ENCODE peak calls at places on chromosomes 2 and 18, in four cellular contexts. E, C, Z and L are unnamed samples.

GRCh38 chr2:118310878-118311442 is 222.7 kb downstream of the INSIG2 start:
- DNase-seq in E (no peak), C (peak), Z (no peak), L (no peak)

GRCh38 chr2:219414857-219415256 is 3.3 kb upstream of the DES start:
- DNase-seq in E (no peak), Z (no peak), C (no peak), L (no peak)

GRCh38 chr2:36734304-36734703 is 37.8 kb downstream of the VIT start:
- DNase-seq in C (no peak), Z (peak), E (no peak), L (peak)

GRCh38 chr2:10398496-10398895 is 49.6 kb downstream of the ODC1 start:
- DNase-seq in Z (no peak), E (no peak), C (peak), L (no peak)

GRCh38 chr2:71673402-71673795 is 220.0 kb downstream of the DYSF start:
- DNase-seq in Z (no peak), E (peak), C (no peak), L (no peak)

GRCh38 chr2:172976076-172976579 is 99.5 kb upstream of the MAP3K20 start:
- DNase-seq in E (no peak), Z (no peak), C (no peak), L (no peak)

GRCh38 chr18:2935438-2936192 is 77.3 kb downstream of the LPIN2 start:
- DNase-seq in C (no peak), Z (peak), E (no peak), L (peak)

GRCh38 chr2:139925903-139926302 is 1145.7 kb upstream of the NXPH2 start:
- DNase-seq in E (no peak), C (no peak), Z (no peak), L (no peak)

GRCh38 chr18:12811191-12811950 is 72.7 kb downstream of the PTPN2 start:
- DNase-seq in Z (no peak), C (no peak), E (no peak), L (no peak)

GRCh38 chr2:238235331-238235732 is 4.5 kb downstream of the HES6 start:
- DNase-seq in C (no peak), Z (peak), E (peak), L (peak)

GRCh38 chr2:208064220-208064951 is 39.1 kb upstream of the PLEKHM3 start:
- DNase-seq in Z (peak), E (no peak), C (no peak), L (peak)

GRCh38 chr18:63119647-63120046 is 199.9 kb downstream of the BCL2 start:
- DNase-seq in Z (peak), E (no peak), C (peak), L (peak)

GRCh38 chr2:197674060-197674459 is 1.3 kb downstream of the RFTN2 start:
- DNase-seq in E (no peak), C (no peak), Z (peak), L (no peak)
- H3K4me3 ChIP-seq in E (peak), C (no peak), Z (peak), L (no peak)

DNA sequence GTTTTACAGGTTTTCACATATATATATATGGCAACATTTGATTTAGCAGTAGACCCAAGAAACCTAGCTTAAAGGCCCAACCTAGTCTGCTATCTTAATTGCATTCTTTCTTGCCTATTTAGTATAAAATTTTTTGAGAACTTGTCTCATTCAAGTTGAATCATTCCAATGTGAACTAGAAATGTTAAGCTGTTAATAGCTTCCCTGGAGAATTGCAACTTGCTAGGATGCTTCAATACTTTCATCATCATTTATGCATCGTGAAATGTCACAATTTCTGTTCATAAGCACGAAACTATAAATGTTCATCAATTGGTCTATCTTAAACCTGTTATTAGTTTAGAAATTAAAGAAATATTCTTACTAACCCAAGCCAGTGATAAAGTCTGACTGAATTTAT is 217.6 kb downstream of the BABAM2 start:
- DNase-seq in C (no peak), Z (peak), E (no peak), L (peak)
- H3K4me3 ChIP-seq in C (no peak), Z (peak), E (no peak), L (no peak)

DNA sequence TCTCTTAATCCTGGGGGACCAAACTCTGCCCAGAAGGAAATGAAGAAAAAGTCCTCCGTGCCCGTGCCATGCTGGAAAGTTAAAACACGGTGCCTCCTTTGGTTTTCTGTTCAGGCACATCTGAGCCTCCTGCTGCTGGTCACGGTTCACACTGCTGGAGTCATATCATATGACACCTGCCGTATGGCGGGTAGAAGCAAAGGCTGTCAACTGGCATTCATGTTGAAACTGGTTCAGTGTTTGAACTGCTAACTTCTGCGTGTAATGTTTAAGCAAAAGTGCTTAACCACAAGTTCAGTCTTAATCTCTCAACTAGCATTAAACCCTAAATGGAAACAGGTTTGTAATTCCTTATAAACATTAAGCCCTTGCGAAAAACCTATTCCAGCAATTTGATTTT is 3.1 kb downstream of the STK39 start:
- DNase-seq in E (no peak), C (peak), Z (peak), L (no peak)
- H3K4me3 ChIP-seq in E (no peak), C (no peak), Z (no peak), L (no peak)

DNA sequence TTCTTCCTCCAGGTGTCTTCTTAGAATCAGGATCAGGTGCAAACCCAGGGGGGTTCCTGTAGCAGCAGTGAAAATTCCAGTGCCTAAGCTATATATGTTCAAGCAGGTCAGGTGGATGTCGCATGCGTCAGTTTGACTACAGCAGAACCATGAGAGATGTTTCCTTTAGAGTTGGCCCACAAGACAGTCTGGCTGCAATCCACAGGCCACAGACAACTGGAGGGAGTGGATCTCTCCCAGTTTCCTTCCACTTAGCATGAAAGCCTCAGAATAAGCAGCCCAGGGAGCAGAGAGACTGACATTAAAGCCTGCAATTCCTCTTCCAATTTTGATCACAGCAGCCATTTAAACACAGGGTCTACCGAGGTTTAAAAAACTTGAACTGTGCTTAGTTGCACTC is 1.1 kb upstream of the KCNE4 start:
- DNase-seq in E (no peak), C (no peak), Z (no peak), L (peak)
- H3K4me3 ChIP-seq in E (no peak), C (no peak), Z (peak), L (peak)